ENCODE peak calls at places on chromosomes 5 and 9, in five cellular contexts. G is K562, R is spleen, B is upper lobe of left lung, X is HepG2. I is an unnamed sample. For H3K4me1, the result is how much of the 10 kb centered on the place peaks cover.

GRCh38 chr9:127039492-127039891 is 82.9 kb downstream of the ANGPTL2 start:
- DNase-seq in G (no peak), R (no peak), B (no peak), X (no peak), I (no peak)

GRCh38 chr5:125708583-125708982 is 714.6 kb upstream of the GRAMD2B start:
- DNase-seq in G (no peak), R (no peak), B (no peak), X (no peak), I (no peak)

GRCh38 chr5:151612689-151613427 is 21.7 kb upstream of the FAT2 start:
- DNase-seq in G (no peak), R (no peak), B (no peak), X (no peak), I (no peak)

GRCh38 chr5:132064140-132064539 is 3.7 kb downstream of the IL3 start:
- DNase-seq in G (no peak), R (peak), B (peak), X (no peak), I (peak)

GRCh38 chr5:174145821-174146220 is 100.3 kb downstream of the NSG2 start:
- DNase-seq in G (peak), R (no peak), B (no peak), X (no peak), I (no peak)

GRCh38 chr9:73613092-73613701 is 461.5 kb downstream of the ANXA1 start:
- DNase-seq in G (no peak), R (no peak), B (no peak), X (no peak), I (no peak)

GRCh38 chr5:29702875-29703274 is 1490.6 kb upstream of the CDH6 start:
- DNase-seq in G (no peak), R (no peak), B (no peak), X (no peak), I (no peak)

GRCh38 chr9:89929721-89930480 is 325.1 kb downstream of the GADD45G start:
- DNase-seq in G (no peak), R (no peak), B (no peak), X (no peak), I (no peak)

GRCh38 chr5:80703291-80703690 is 48.5 kb upstream of the DHFR start:
- DNase-seq in G (no peak), R (no peak), B (no peak), X (no peak), I (no peak)

GRCh38 chr5:78886650-78887230 is 98.4 kb downstream of the ARSB start:
- DNase-seq in G (no peak), R (no peak), B (no peak), X (no peak), I (no peak)

GRCh38 chr5:82396871-82397514 is 118.8 kb upstream of the RPS23 start:
- DNase-seq in G (no peak), R (no peak), B (peak), X (peak), I (peak)

GRCh38 chr9:16901589-16901988 is 31.1 kb upstream of the BNC2 start:
- DNase-seq in G (no peak), R (no peak), B (no peak), X (no peak), I (no peak)

GRCh38 chr9:126017758-126018157 is 270.6 kb downstream of the PBX3 start:
- DNase-seq in G (no peak), R (no peak), B (no peak), X (no peak), I (no peak)

GRCh38 chr9:10135553-10135952 is 477.2 kb downstream of the PTPRD start:
- DNase-seq in G (no peak), R (no peak), B (no peak), X (no peak), I (no peak)

GRCh38 chr9:128275198-128276007 is at the start of gene GOLGA2:
- DNase-seq in G (peak), R (no peak), B (peak), X (peak), I (peak)

GRCh38 chr5:150461231-150461630 is 11.7 kb upstream of the RPS14 start:
- DNase-seq in G (peak), R (peak), B (peak), X (no peak), I (no peak)

GRCh38 chr5:132260714-132261615 is 3.5 kb downstream of the PDLIM4 start:
- DNase-seq in G (peak), R (peak), B (peak), X (no peak), I (peak)

DNA sequence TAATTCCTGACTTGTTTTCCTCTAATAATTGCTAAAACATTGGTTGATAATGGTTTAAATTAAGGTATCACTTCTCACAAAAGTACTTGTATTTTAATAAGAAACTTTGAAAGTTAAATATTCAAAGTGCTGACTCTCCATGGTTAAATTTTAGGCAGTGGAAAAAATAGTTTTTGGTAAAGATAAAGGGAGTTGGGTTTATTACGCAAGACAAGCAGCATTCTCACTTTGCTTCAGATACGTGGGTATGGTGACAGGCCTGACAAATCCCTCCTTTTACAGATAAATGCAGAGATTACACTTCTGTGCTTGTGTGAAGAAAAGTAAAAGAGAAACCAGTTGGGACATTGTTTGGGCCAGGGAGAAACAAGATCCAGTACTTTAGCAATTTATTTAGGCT is 14.5 kb upstream of the FAM170A start:
- DNase-seq in G (no peak), R (no peak), B (no peak), X (no peak), I (no peak)
- H3K4me1 ChIP-seq in G (under half), R (under half), B (under half), X (under half), I (under half)

GRCh38 chr5:96778409-96778808 is 29.3 kb downstream of the ERAP1 start:
- DNase-seq in G (no peak), R (no peak), B (no peak), X (no peak), I (peak)

GRCh38 chr5:96781734-96782064 is 26.0 kb downstream of the ERAP1 start:
- DNase-seq in G (no peak), R (no peak), B (no peak), X (peak), I (no peak)

GRCh38 chr5:96783326-96783725 is 24.4 kb downstream of the ERAP1 start:
- DNase-seq in G (no peak), R (no peak), B (no peak), X (no peak), I (no peak)

GRCh38 chr5:96780626-96781025 is 27.1 kb downstream of the ERAP1 start:
- DNase-seq in G (no peak), R (no peak), B (no peak), X (no peak), I (no peak)

DNA sequence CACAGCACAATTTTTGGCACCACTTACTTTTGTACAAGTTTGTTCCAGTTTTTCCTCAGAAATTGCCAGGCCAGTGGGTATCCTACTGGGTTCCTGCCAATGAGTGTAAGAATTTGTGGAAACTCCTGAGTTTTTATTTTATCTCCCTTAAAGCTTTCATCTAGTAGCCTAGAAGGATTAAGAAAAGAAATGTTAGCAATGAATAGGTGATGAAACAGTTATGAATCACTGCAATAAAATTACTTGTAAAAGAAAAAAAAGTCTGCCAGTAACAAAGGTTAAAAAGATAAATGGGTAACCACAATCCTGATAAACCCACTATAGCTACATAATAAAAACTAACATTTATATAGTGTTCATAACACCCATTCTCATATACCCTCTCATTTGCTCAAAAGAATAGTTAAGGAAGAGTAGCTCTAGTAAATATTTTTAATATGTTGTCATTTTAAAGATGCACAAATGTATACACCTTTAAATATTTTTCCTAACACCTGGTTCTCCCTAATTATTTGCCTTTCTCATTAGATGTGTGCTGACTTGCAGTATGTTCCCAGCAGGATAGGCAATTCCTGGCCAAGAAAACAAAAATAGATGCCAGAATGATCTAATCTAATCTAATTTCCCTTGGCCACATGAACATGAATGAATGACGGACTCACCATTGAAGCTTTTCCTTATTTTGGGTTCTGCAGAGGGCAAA is 26.6 kb downstream of the ERAP1 start:
- DNase-seq in G (no peak), R (no peak), B (no peak), X (no peak), I (no peak)
- TF ChIP-seq POLR2AphosphoS5 in G (no peak), R (no peak), B (no peak), X (no peak), I (no peak)

GRCh38 chr5:155050384-155051019 is 36.9 kb downstream of the KIF4B start:
- DNase-seq in G (no peak), R (no peak), B (no peak), X (no peak), I (no peak)

GRCh38 chr5:155046591-155046990 is 33.0 kb downstream of the KIF4B start:
- DNase-seq in G (no peak), R (no peak), B (no peak), X (no peak), I (no peak)

GRCh38 chr5:155052532-155052931 is 39.0 kb downstream of the KIF4B start:
- DNase-seq in G (no peak), R (no peak), B (no peak), X (no peak), I (no peak)

GRCh38 chr5:155047818-155048217 is 34.3 kb downstream of the KIF4B start:
- DNase-seq in G (no peak), R (no peak), B (no peak), X (no peak), I (no peak)

GRCh38 chr5:155049569-155050383 is 36.2 kb downstream of the KIF4B start:
- DNase-seq in G (no peak), R (no peak), B (no peak), X (peak), I (no peak)
- TF ChIP-seq CTCF in G (peak), R (no peak), B (no peak), X (peak), I (no peak)

GRCh38 chr5:59125961-59126360 is 543.1 kb downstream of the RAB3C start:
- DNase-seq in G (no peak), R (no peak), B (no peak), X (no peak), I (no peak)
- H3K4me1 ChIP-seq in G (under half), R (under half), B (under half), X (under half), I (under half)

GRCh38 chr9:131330814-131331600 is 41.5 kb downstream of the PLPP7 start:
- DNase-seq in G (peak), R (peak), B (no peak), X (no peak), I (peak)
- TF ChIP-seq POLR2AphosphoS5 in G (peak), R (no peak), B (no peak), X (no peak), I (no peak)

DNA sequence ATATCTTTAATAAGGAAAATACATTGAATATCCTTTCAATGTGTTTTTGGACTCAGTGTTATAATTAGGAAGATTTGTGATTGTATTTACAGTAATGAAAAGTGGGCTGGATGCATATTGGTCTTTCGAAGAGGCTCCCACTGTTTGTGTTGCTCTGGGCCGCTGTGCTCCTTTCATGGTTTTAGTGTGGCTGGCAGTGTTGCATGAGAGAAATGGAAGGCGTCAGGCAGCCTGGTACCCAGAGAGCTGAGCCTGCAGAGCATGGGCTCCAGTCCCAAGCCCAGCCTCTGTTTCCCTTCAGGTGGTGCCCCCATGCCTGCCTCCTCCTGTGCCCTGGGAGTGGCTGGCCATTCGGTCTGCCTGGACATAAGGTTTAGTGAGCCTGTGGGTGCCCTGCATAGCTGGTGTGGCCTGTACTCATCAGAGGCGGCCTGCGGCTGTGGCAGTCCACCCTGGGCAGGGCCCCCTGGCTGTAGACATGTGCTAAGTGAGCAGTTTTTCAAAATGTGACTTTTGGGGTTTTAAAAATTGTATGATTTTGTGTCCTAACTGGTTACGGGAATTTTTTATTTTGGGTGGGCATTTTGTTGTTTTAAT is 27.4 kb upstream of the FAM120AOS start:
- DNase-seq in G (no peak), R (no peak), B (no peak), X (no peak), I (no peak)
- TF ChIP-seq CTCF in G (no peak), R (no peak), B (no peak), X (no peak), I (no peak)

I was measured in sigmoid colon.